ENCODE peak calls at places on chromosomes 4 and X, in four cellular contexts. H is activated CD8-positive, alpha-beta memory T cell treated with anti-CD3 and anti-CD28 coated beads for 4 hours; J is transverse colon; R is HTR-8/SVneo. P is an unnamed sample.

GRCh38 chrX:25013593-25014365 is 2.0 kb downstream of the ARX start:
- DNase-seq in J (no peak), H (no peak), R (no peak), P (no peak)

GRCh38 chr4:153408932-153409331 is 57.2 kb upstream of the TMEM131L start:
- DNase-seq in J (no peak), H (no peak), R (no peak), P (no peak)

GRCh38 chrX:46837543-46838481 is 969 bp downstream of the RP2 start:
- DNase-seq in H (no peak), R (no peak), J (no peak), P (no peak)

GRCh38 chr4:134708026-134708425 is 506.4 kb upstream of the PABPC4L start:
- DNase-seq in R (no peak), J (no peak), H (no peak), P (no peak)

GRCh38 chr4:173061160-173061559 is 107.5 kb upstream of the GALNT7 start:
- DNase-seq in R (no peak), H (no peak), J (no peak), P (no peak)

GRCh38 chr4:140130677-140131076 is 23.3 kb downstream of the MAML3 start:
- DNase-seq in H (no peak), R (no peak), J (no peak), P (no peak)

GRCh38 chr4:169314906-169315305 is 44.1 kb upstream of the SH3RF1 start:
- DNase-seq in R (peak; percentile 71), J (peak; percentile 93), H (no peak), P (peak; percentile 16)

GRCh38 chr4:25347473-25347872 is 29.6 kb upstream of the ANAPC4 start:
- DNase-seq in H (no peak), J (no peak), R (no peak), P (no peak)

GRCh38 chr4:137422666-137423065 is 109.6 kb downstream of the PCDH18 start:
- DNase-seq in R (no peak), J (no peak), H (no peak), P (no peak)

GRCh38 chrX:129793604-129794191 is 13.9 kb downstream of the SASH3 start:
- DNase-seq in R (no peak), J (no peak), H (no peak), P (no peak)

GRCh38 chr4:8540072-8540471 is 40.1 kb upstream of the GPR78 start:
- DNase-seq in R (no peak), H (no peak), J (no peak), P (no peak)

GRCh38 chrX:124209792-124210576 is 122.5 kb upstream of the TEX13D start:
- DNase-seq in J (no peak), H (no peak), R (no peak), P (no peak)

GRCh38 chr4:99087887-99088484 is 602 bp downstream of the ADH5 start:
- DNase-seq in R (peak; percentile 6), J (peak; percentile 69), H (no peak), P (peak; percentile 24)

GRCh38 chrX:129718701-129719100 is 20.1 kb upstream of the XPNPEP2 start:
- DNase-seq in H (no peak), J (no peak), R (no peak), P (no peak)